ENCODE peak calls at places on chromosome X, in six cellular contexts. G is Jurkat, Clone E6-1; F is transverse colon; N is pulmonary artery endothelial cell; H is Kasumi-1; I is effector CD8-positive, alpha-beta T cell. Z is an unnamed sample.
A peak's percentile ranks its signal among the peaks of the same experiment; 100 is the strongest.

GRCh38 chrX:70998402-70999027 is 67.6 kb upstream of the SLC7A3 start:
- DNase-seq in G (no peak), F (no peak), N (no peak), H (peak; percentile 14), I (peak; percentile 0), Z (no peak)

GRCh38 chrX:10259716-10260115 is 102.9 kb downstream of the CLCN4 start:
- DNase-seq in G (no peak), F (no peak), N (no peak), H (no peak), I (no peak), Z (no peak)

GRCh38 chrX:126824596-126824995 is 5.1 kb downstream of the PRR32 start:
- DNase-seq in G (no peak), F (no peak), N (no peak), H (no peak), I (no peak), Z (no peak)

GRCh38 chrX:153927686-153927935 is 1.5 kb upstream of the ARHGAP4 start:
- DNase-seq in G (no peak), F (no peak), N (no peak), H (no peak), I (no peak), Z (no peak)

GRCh38 chrX:40040686-40041461 is 56.9 kb downstream of the BCOR start:
- DNase-seq in G (no peak), F (no peak), N (no peak), H (peak; percentile 4), I (no peak), Z (no peak)

GRCh38 chrX:55006827-55007621 is 6.9 kb downstream of the APEX2 start:
- DNase-seq in G (no peak), F (no peak), N (no peak), H (no peak), I (no peak), Z (peak; percentile 30)

GRCh38 chrX:41600266-41600665 is 88.5 kb upstream of the GPR34 start:
- DNase-seq in G (no peak), F (no peak), N (no peak), H (no peak), I (no peak), Z (no peak)

GRCh38 chrX:53133400-53133799 is 39.5 kb downstream of the KANTR start:
- DNase-seq in G (no peak), F (no peak), N (no peak), H (no peak), I (no peak), Z (no peak)

GRCh38 chrX:107766470-107767140 is 9.0 kb downstream of the TSC22D3 start:
- DNase-seq in G (no peak), F (peak; percentile 25), N (no peak), H (no peak), I (no peak), Z (no peak)

GRCh38 chrX:65689377-65689776 is 21.9 kb downstream of the MSN start:
- DNase-seq in G (no peak), F (no peak), N (no peak), H (no peak), I (no peak), Z (no peak)

GRCh38 chrX:44042731-44043130 is 69.5 kb upstream of the NDP start:
- DNase-seq in G (no peak), F (no peak), N (no peak), H (no peak), I (no peak), Z (peak; percentile 1)

GRCh38 chrX:17170973-17171372 is 204.0 kb upstream of the NHS start:
- DNase-seq in G (no peak), F (no peak), N (no peak), H (no peak), I (no peak), Z (no peak)

GRCh38 chrX:54043696-54044125 is 562 bp downstream of the PHF8 start:
- DNase-seq in G (no peak), F (peak; percentile 49), N (no peak), H (peak; percentile 14), I (no peak), Z (peak; percentile 40)

GRCh38 chrX:2607113-2607512 is 84.0 kb upstream of the CD99 start:
- DNase-seq in G (no peak), F (no peak), N (no peak), H (no peak), I (no peak), Z (no peak)

GRCh38 chrX:107775734-107776511 is at the start of gene TSC22D3:
- DNase-seq in G (no peak), F (peak; percentile 81), N (peak; percentile 11), H (peak; percentile 32), I (peak; percentile 21), Z (peak; percentile 79)

GRCh38 chrX:143754183-143754582 is 33.6 kb upstream of the SPANXN2 start:
- DNase-seq in G (no peak), F (no peak), N (no peak), H (no peak), I (no peak), Z (no peak)

GRCh38 chrX:115909017-115909416 is 261.5 kb upstream of the AGTR2 start:
- DNase-seq in G (no peak), F (no peak), N (no peak), H (no peak), I (no peak), Z (no peak)

GRCh38 chrX:40278340-40279090 is 180.8 kb upstream of the BCOR start:
- DNase-seq in G (peak; percentile 41), F (no peak), N (no peak), H (no peak), I (no peak), Z (no peak)

GRCh38 chrX:97968376-97969104 is 1084.8 kb downstream of the RPA4 start:
- DNase-seq in G (no peak), F (no peak), N (no peak), H (no peak), I (no peak), Z (no peak)

GRCh38 chrX:153179131-153179530 is at the start of gene MAGEA1:
- DNase-seq in G (no peak), F (no peak), N (no peak), H (no peak), I (no peak), Z (no peak)

GRCh38 chrX:75547783-75548182 is 24.9 kb upstream of the ZDHHC15 start:
- DNase-seq in G (peak; percentile 91), F (peak; percentile 15), N (no peak), H (peak; percentile 77), I (no peak), Z (no peak)

GRCh38 chrX:53695901-53696300 is 9.4 kb upstream of the HUWE1 start:
- DNase-seq in G (no peak), F (no peak), N (no peak), H (no peak), I (no peak), Z (no peak)

GRCh38 chrX:24426340-24426913 is 38.7 kb upstream of the PDK3 start:
- DNase-seq in G (peak; percentile 15), F (no peak), N (no peak), H (no peak), I (no peak), Z (no peak)

GRCh38 chrX:34868633-34869032 is 74.0 kb upstream of the FAM47B start:
- DNase-seq in G (no peak), F (no peak), N (no peak), H (no peak), I (no peak), Z (no peak)

GRCh38 chrX:153338836-153339235 is 4.9 kb downstream of the ZNF275 start:
- DNase-seq in G (peak; percentile 64), F (no peak), N (no peak), H (peak; percentile 18), I (no peak), Z (no peak)

GRCh38 chrX:120690344-120690743 is 60.5 kb upstream of the C1GALT1C1 start:
- DNase-seq in G (no peak), F (no peak), N (no peak), H (no peak), I (no peak), Z (no peak)

GRCh38 chrX:70046978-70047377 is 2.8 kb downstream of the AWAT2 start:
- DNase-seq in G (no peak), F (no peak), N (peak; percentile 30), H (peak; percentile 14), I (no peak), Z (no peak)

GRCh38 chrX:47156611-47157520 is 11.8 kb downstream of the RBM10 start:
- DNase-seq in G (no peak), F (no peak), N (no peak), H (no peak), I (no peak), Z (no peak)

GRCh38 chrX:72498782-72499181 is 73.9 kb downstream of the HDAC8 start:
- DNase-seq in G (no peak), F (no peak), N (no peak), H (no peak), I (no peak), Z (no peak)

GRCh38 chrX:13266641-13267420 is 53.0 kb downstream of the ATXN3L start:
- DNase-seq in G (no peak), F (no peak), N (no peak), H (no peak), I (no peak), Z (no peak)

GRCh38 chrX:70033348-70033747 is 16.4 kb downstream of the AWAT2 start:
- DNase-seq in G (peak; percentile 25), F (no peak), N (no peak), H (no peak), I (no peak), Z (no peak)

GRCh38 chrX:15127010-15127409 is 142.9 kb downstream of the ASB9 start:
- DNase-seq in G (no peak), F (no peak), N (no peak), H (no peak), I (no peak), Z (no peak)